ENCODE peak calls at places on chromosomes 7 and 10, in nine cellular contexts. One of them, this sample, is unnamed.

GRCh38 chr7:148084138-148084537 is 506.4 kb upstream of the C7orf33 start:
- DNase-seq in CD8-positive, alpha-beta memory T cell: no peak
- DNase-seq in ACHN: peak; percentile 65
- DNase-seq in Caco-2: peak; percentile 62
- DNase-seq in choroid plexus epithelial cell: peak; percentile 70
- DNase-seq in T-helper 2 cell: no peak
- DNase-seq in EL: peak; percentile 37
- DNase-seq in activated CD4-positive, alpha-beta T cell treated with anti-CD3 and anti-CD28 coated beads for 48 hours: peak; percentile 30
- DNase-seq in heart left ventricle: peak; percentile 27
- DNase-seq in this sample: no peak

GRCh38 chr7:101363734-101364374 is 1.2 kb downstream of the COL26A1 start:
- DNase-seq in CD8-positive, alpha-beta memory T cell: peak; percentile 70
- DNase-seq in Caco-2: peak; percentile 75
- DNase-seq in EL: peak; percentile 52
- DNase-seq in heart left ventricle: peak; percentile 67
- DNase-seq in ACHN: peak; percentile 65
- DNase-seq in choroid plexus epithelial cell: peak; percentile 69
- DNase-seq in T-helper 2 cell: peak; percentile 43
- DNase-seq in activated CD4-positive, alpha-beta T cell treated with anti-CD3 and anti-CD28 coated beads for 48 hours: peak; percentile 77
- DNase-seq in this sample: peak; percentile 53

GRCh38 chr10:93894516-93895378 is 969 bp downstream of the SLC35G1 start:
- DNase-seq in Caco-2: no peak
- DNase-seq in EL: peak; percentile 35
- DNase-seq in ACHN: peak; percentile 1
- DNase-seq in T-helper 2 cell: no peak
- DNase-seq in heart left ventricle: peak; percentile 15
- DNase-seq in CD8-positive, alpha-beta memory T cell: no peak
- DNase-seq in activated CD4-positive, alpha-beta T cell treated with anti-CD3 and anti-CD28 coated beads for 48 hours: no peak
- DNase-seq in choroid plexus epithelial cell: peak; percentile 28
- DNase-seq in this sample: no peak

GRCh38 chr7:74226633-74227032 is 16.8 kb downstream of the LAT2 start:
- DNase-seq in activated CD4-positive, alpha-beta T cell treated with anti-CD3 and anti-CD28 coated beads for 48 hours: no peak
- DNase-seq in Caco-2: no peak
- DNase-seq in EL: no peak
- DNase-seq in heart left ventricle: peak; percentile 49
- DNase-seq in ACHN: no peak
- DNase-seq in T-helper 2 cell: no peak
- DNase-seq in CD8-positive, alpha-beta memory T cell: no peak
- DNase-seq in choroid plexus epithelial cell: no peak
- DNase-seq in this sample: no peak

GRCh38 chr10:5666324-5667220 is at the start of gene ASB13:
- DNase-seq in choroid plexus epithelial cell: peak; percentile 21
- DNase-seq in CD8-positive, alpha-beta memory T cell: peak; percentile 26
- DNase-seq in ACHN: peak; percentile 58
- DNase-seq in Caco-2: peak; percentile 77
- DNase-seq in heart left ventricle: peak; percentile 88
- DNase-seq in T-helper 2 cell: no peak
- DNase-seq in EL: peak; percentile 54
- DNase-seq in activated CD4-positive, alpha-beta T cell treated with anti-CD3 and anti-CD28 coated beads for 48 hours: peak; percentile 59
- DNase-seq in this sample: peak; percentile 68

GRCh38 chr7:981793-982510 is 1.0 kb upstream of the CYP2W1 start:
- DNase-seq in activated CD4-positive, alpha-beta T cell treated with anti-CD3 and anti-CD28 coated beads for 48 hours: no peak
- DNase-seq in T-helper 2 cell: no peak
- DNase-seq in EL: no peak
- DNase-seq in ACHN: no peak
- DNase-seq in heart left ventricle: no peak
- DNase-seq in choroid plexus epithelial cell: no peak
- DNase-seq in CD8-positive, alpha-beta memory T cell: no peak
- DNase-seq in Caco-2: no peak
- DNase-seq in this sample: no peak

GRCh38 chr10:122498521-122498920 is 37.2 kb downstream of the HTRA1 start:
- DNase-seq in EL: no peak
- DNase-seq in choroid plexus epithelial cell: peak; percentile 11
- DNase-seq in heart left ventricle: peak; percentile 72
- DNase-seq in ACHN: no peak
- DNase-seq in activated CD4-positive, alpha-beta T cell treated with anti-CD3 and anti-CD28 coated beads for 48 hours: no peak
- DNase-seq in Caco-2: no peak
- DNase-seq in CD8-positive, alpha-beta memory T cell: no peak
- DNase-seq in T-helper 2 cell: no peak
- DNase-seq in this sample: no peak

GRCh38 chr10:123741711-123742110 is 75.6 kb downstream of the GPR26 start:
- DNase-seq in T-helper 2 cell: no peak
- DNase-seq in choroid plexus epithelial cell: no peak
- DNase-seq in activated CD4-positive, alpha-beta T cell treated with anti-CD3 and anti-CD28 coated beads for 48 hours: no peak
- DNase-seq in ACHN: no peak
- DNase-seq in Caco-2: no peak
- DNase-seq in CD8-positive, alpha-beta memory T cell: no peak
- DNase-seq in EL: no peak
- DNase-seq in heart left ventricle: no peak
- DNase-seq in this sample: no peak

GRCh38 chr7:88789480-88790064 is 6.0 kb downstream of the TEX47 start:
- DNase-seq in activated CD4-positive, alpha-beta T cell treated with anti-CD3 and anti-CD28 coated beads for 48 hours: no peak
- DNase-seq in ACHN: peak; percentile 69
- DNase-seq in EL: peak; percentile 0
- DNase-seq in T-helper 2 cell: no peak
- DNase-seq in choroid plexus epithelial cell: peak; percentile 45
- DNase-seq in heart left ventricle: no peak
- DNase-seq in CD8-positive, alpha-beta memory T cell: peak; percentile 7
- DNase-seq in Caco-2: no peak
- DNase-seq in this sample: no peak

GRCh38 chr7:106070201-106070551 is 41.9 kb downstream of the SYPL1 start:
- DNase-seq in choroid plexus epithelial cell: no peak
- DNase-seq in EL: no peak
- DNase-seq in CD8-positive, alpha-beta memory T cell: no peak
- DNase-seq in ACHN: peak; percentile 23
- DNase-seq in activated CD4-positive, alpha-beta T cell treated with anti-CD3 and anti-CD28 coated beads for 48 hours: no peak
- DNase-seq in T-helper 2 cell: no peak
- DNase-seq in heart left ventricle: peak; percentile 54
- DNase-seq in Caco-2: no peak
- DNase-seq in this sample: peak; percentile 63

GRCh38 chr7:531777-532176 is 12.1 kb upstream of the PDGFA start:
- DNase-seq in CD8-positive, alpha-beta memory T cell: no peak
- DNase-seq in T-helper 2 cell: no peak
- DNase-seq in choroid plexus epithelial cell: no peak
- DNase-seq in heart left ventricle: no peak
- DNase-seq in EL: no peak
- DNase-seq in ACHN: no peak
- DNase-seq in Caco-2: no peak
- DNase-seq in activated CD4-positive, alpha-beta T cell treated with anti-CD3 and anti-CD28 coated beads for 48 hours: no peak
- DNase-seq in this sample: no peak

GRCh38 chr7:135597181-135597925 is 39.6 kb downstream of the NUP205 start:
- DNase-seq in T-helper 2 cell: no peak
- DNase-seq in CD8-positive, alpha-beta memory T cell: no peak
- DNase-seq in heart left ventricle: no peak
- DNase-seq in Caco-2: no peak
- DNase-seq in choroid plexus epithelial cell: peak; percentile 12
- DNase-seq in EL: no peak
- DNase-seq in ACHN: no peak
- DNase-seq in activated CD4-positive, alpha-beta T cell treated with anti-CD3 and anti-CD28 coated beads for 48 hours: no peak
- DNase-seq in this sample: no peak

GRCh38 chr10:86953747-86954680 is 3.4 kb downstream of the MMRN2 start:
- DNase-seq in activated CD4-positive, alpha-beta T cell treated with anti-CD3 and anti-CD28 coated beads for 48 hours: no peak
- DNase-seq in choroid plexus epithelial cell: peak; percentile 66
- DNase-seq in ACHN: no peak
- DNase-seq in CD8-positive, alpha-beta memory T cell: no peak
- DNase-seq in T-helper 2 cell: no peak
- DNase-seq in EL: no peak
- DNase-seq in heart left ventricle: peak; percentile 82
- DNase-seq in Caco-2: no peak
- DNase-seq in this sample: peak; percentile 63

GRCh38 chr10:46528171-46528671 is 28.2 kb downstream of the GPRIN2 start:
- DNase-seq in EL: no peak
- DNase-seq in ACHN: no peak
- DNase-seq in T-helper 2 cell: no peak
- DNase-seq in CD8-positive, alpha-beta memory T cell: no peak
- DNase-seq in choroid plexus epithelial cell: no peak
- DNase-seq in heart left ventricle: peak; percentile 38
- DNase-seq in Caco-2: peak; percentile 39
- DNase-seq in activated CD4-positive, alpha-beta T cell treated with anti-CD3 and anti-CD28 coated beads for 48 hours: peak; percentile 1
- DNase-seq in this sample: no peak

GRCh38 chr10:79181680-79182079 is 112.9 kb downstream of the ZMIZ1 start:
- DNase-seq in activated CD4-positive, alpha-beta T cell treated with anti-CD3 and anti-CD28 coated beads for 48 hours: no peak
- DNase-seq in CD8-positive, alpha-beta memory T cell: no peak
- DNase-seq in Caco-2: no peak
- DNase-seq in EL: no peak
- DNase-seq in heart left ventricle: no peak
- DNase-seq in ACHN: no peak
- DNase-seq in T-helper 2 cell: no peak
- DNase-seq in choroid plexus epithelial cell: no peak
- DNase-seq in this sample: no peak

GRCh38 chr7:34211003-34211402 is 305.7 kb downstream of the BMPER start:
- DNase-seq in choroid plexus epithelial cell: no peak
- DNase-seq in EL: no peak
- DNase-seq in heart left ventricle: no peak
- DNase-seq in T-helper 2 cell: no peak
- DNase-seq in activated CD4-positive, alpha-beta T cell treated with anti-CD3 and anti-CD28 coated beads for 48 hours: no peak
- DNase-seq in Caco-2: no peak
- DNase-seq in CD8-positive, alpha-beta memory T cell: no peak
- DNase-seq in ACHN: no peak
- DNase-seq in this sample: no peak

GRCh38 chr7:16528520-16528919 is 1.9 kb downstream of the LRRC72 start:
- DNase-seq in Caco-2: no peak
- DNase-seq in CD8-positive, alpha-beta memory T cell: no peak
- DNase-seq in T-helper 2 cell: no peak
- DNase-seq in choroid plexus epithelial cell: peak; percentile 14
- DNase-seq in activated CD4-positive, alpha-beta T cell treated with anti-CD3 and anti-CD28 coated beads for 48 hours: no peak
- DNase-seq in ACHN: no peak
- DNase-seq in heart left ventricle: no peak
- DNase-seq in EL: peak; percentile 2
- DNase-seq in this sample: no peak